ENCODE peak calls at places on chromosomes 12 and 14, in five cellular contexts. One of them, this sample, is unnamed.

GRCh38 chr12:127680516-127680915 is 586.5 kb upstream of the TMEM132C start:
- DNase-seq in HepG2: no peak
- DNase-seq in GM12878: no peak
- DNase-seq in H1: no peak
- DNase-seq in A549: no peak
- DNase-seq in this sample: no peak

GRCh38 chr14:89746654-89747053 is 207.9 kb downstream of the EFCAB11 start:
- DNase-seq in A549: no peak
- DNase-seq in GM12878: no peak
- DNase-seq in HepG2: no peak
- DNase-seq in H1: no peak
- DNase-seq in this sample: no peak

GRCh38 chr12:49683604-49684309 is 23.4 kb downstream of the FMNL3 start:
- DNase-seq in HepG2: no peak
- DNase-seq in A549: no peak
- DNase-seq in GM12878: no peak
- DNase-seq in H1: no peak
- DNase-seq in this sample: no peak

GRCh38 chr14:28751467-28752058 is 15.0 kb upstream of the FOXG1 start:
- DNase-seq in H1: peak
- DNase-seq in A549: peak
- DNase-seq in HepG2: peak
- DNase-seq in GM12878: peak
- DNase-seq in this sample: peak

GRCh38 chr14:62301911-62302310 is 539.7 kb downstream of the SNAPC1 start:
- DNase-seq in H1: no peak
- DNase-seq in GM12878: no peak
- DNase-seq in HepG2: no peak
- DNase-seq in A549: no peak
- DNase-seq in this sample: no peak

GRCh38 chr14:87944987-87945604 is 47.9 kb downstream of the GALC start:
- DNase-seq in HepG2: peak
- DNase-seq in A549: peak
- DNase-seq in GM12878: no peak
- DNase-seq in H1: no peak
- DNase-seq in this sample: peak

GRCh38 chr12:4506870-4507269 is 31.8 kb upstream of the RAD51AP1 start:
- DNase-seq in HepG2: no peak
- DNase-seq in A549: no peak
- DNase-seq in GM12878: peak
- DNase-seq in H1: no peak
- DNase-seq in this sample: no peak

GRCh38 chr12:61870658-61871559 is 389.3 kb upstream of the USP15 start:
- DNase-seq in HepG2: no peak
- DNase-seq in GM12878: no peak
- DNase-seq in H1: no peak
- DNase-seq in A549: no peak
- DNase-seq in this sample: no peak

GRCh38 chr12:3342051-3342450 is 149.0 kb upstream of the PRMT8 start:
- DNase-seq in GM12878: no peak
- DNase-seq in H1: no peak
- DNase-seq in HepG2: no peak
- DNase-seq in A549: peak
- DNase-seq in this sample: peak

GRCh38 chr14:104973215-104974145 is 4.7 kb downstream of the AHNAK2 start:
- DNase-seq in A549: peak
- DNase-seq in H1: no peak
- DNase-seq in GM12878: no peak
- DNase-seq in HepG2: no peak
- DNase-seq in this sample: no peak

GRCh38 chr14:21054768-21055145 is 2.9 kb upstream of the RNASE8 start:
- DNase-seq in A549: no peak
- DNase-seq in H1: no peak
- DNase-seq in HepG2: no peak
- DNase-seq in GM12878: no peak
- DNase-seq in this sample: no peak

GRCh38 chr14:94677239-94677612 is 65.0 kb downstream of the SERPINA3 start:
- DNase-seq in HepG2: no peak
- DNase-seq in GM12878: no peak
- DNase-seq in A549: no peak
- DNase-seq in H1: no peak
- DNase-seq in this sample: no peak

GRCh38 chr12:3977621-3978020 is 104.4 kb upstream of the PARP11 start:
- DNase-seq in H1: no peak
- DNase-seq in HepG2: no peak
- DNase-seq in A549: no peak
- DNase-seq in GM12878: no peak
- DNase-seq in this sample: no peak

GRCh38 chr12:50401383-50402155 is 884 bp downstream of the LARP4 start:
- DNase-seq in GM12878: no peak
- DNase-seq in H1: no peak
- DNase-seq in A549: peak
- DNase-seq in HepG2: no peak
- DNase-seq in this sample: no peak

GRCh38 chr12:126668538-126668937 is 1598.4 kb upstream of the TMEM132C start:
- DNase-seq in GM12878: no peak
- DNase-seq in HepG2: no peak
- DNase-seq in H1: no peak
- DNase-seq in A549: peak
- DNase-seq in this sample: no peak

DNA sequence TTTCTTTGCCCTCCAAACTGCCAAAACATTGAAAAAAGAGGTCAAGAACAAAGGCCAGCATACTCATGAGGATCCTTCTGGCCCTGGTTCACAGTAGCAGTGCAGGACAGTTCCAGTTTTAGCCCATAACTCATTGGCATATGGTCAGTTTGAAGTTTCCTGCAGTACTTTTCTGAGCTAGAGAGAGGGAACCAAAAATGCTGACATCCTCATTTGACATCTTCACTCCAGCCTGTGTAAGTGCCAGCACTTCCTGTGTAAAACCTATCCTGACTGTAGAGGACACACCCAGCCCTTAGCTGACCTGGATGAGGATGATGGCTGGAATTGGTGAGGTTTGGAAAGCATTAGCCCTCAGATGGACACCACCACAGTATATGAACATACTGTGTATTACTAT is 84.1 kb downstream of the FGD4 start:
- DNase-seq in H1: no peak
- DNase-seq in A549: no peak
- DNase-seq in GM12878: no peak
- DNase-seq in HepG2: no peak
- DNase-seq in this sample: no peak
- TF ChIP-seq CHD2 in H1: no peak
- TF ChIP-seq CHD2 in A549: no peak
- TF ChIP-seq CHD2 in GM12878: no peak
- TF ChIP-seq CHD2 in HepG2: no peak
- TF ChIP-seq CHD2 in this sample: no peak

DNA sequence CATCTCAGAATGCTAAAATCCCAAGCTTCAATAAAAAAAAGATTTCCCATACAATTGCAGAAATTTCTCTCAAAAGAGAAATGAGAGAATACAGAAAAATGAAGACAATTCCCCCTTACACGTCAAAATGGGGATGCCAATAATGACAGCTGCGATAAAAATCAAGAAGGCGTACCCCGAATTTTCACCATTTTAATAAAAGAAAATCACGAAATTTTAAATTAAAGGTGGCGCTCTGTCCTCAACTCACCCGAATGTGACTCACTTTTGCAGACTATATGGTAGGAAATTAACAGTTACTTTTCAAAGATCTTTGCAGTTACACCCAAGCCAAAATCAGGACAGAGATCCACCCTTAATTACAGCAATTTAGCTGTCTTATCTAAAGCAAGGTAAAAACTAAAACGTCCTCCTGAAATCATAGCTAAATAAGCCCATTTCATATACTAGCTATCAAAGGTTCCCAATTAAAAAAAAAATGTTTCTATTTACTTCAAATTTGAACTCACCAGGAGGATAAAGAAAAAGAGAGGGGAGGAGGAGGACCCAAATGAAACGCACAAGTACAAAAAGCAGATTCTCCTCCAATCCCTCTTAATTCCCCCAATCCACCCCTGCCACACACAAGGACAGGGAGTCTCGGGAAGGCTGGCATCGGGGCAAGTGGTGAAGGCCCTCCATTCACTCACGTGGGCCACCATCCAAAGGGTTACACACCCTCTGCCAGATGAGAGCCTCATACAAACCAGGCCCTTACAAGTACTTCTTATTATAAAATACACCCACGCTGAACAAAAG is 1.9 kb downstream of the ATP2B1 start:
- DNase-seq in H1: no peak
- DNase-seq in A549: peak
- DNase-seq in GM12878: no peak
- DNase-seq in HepG2: no peak
- DNase-seq in this sample: no peak
- TF ChIP-seq CEBPB in H1: no peak
- TF ChIP-seq CEBPB in A549: no peak
- TF ChIP-seq CEBPB in GM12878: no peak
- TF ChIP-seq CEBPB in HepG2: no peak
- TF ChIP-seq CEBPB in this sample: no peak

GRCh38 chr12:117100851-117101673 is 1.8 kb upstream of the TESC start:
- DNase-seq in HepG2: no peak
- DNase-seq in A549: peak
- DNase-seq in H1: no peak
- DNase-seq in GM12878: no peak
- DNase-seq in this sample: no peak
- TF ChIP-seq CHD2 in HepG2: no peak
- TF ChIP-seq CHD2 in A549: no peak
- TF ChIP-seq CHD2 in H1: no peak
- TF ChIP-seq CHD2 in GM12878: no peak
- TF ChIP-seq CHD2 in this sample: no peak

GRCh38 chr12:122847516-122847836 is 12.2 kb downstream of the HIP1R start:
- DNase-seq in GM12878: no peak
- DNase-seq in A549: no peak
- DNase-seq in H1: no peak
- DNase-seq in HepG2: no peak
- DNase-seq in this sample: no peak

GRCh38 chr12:122846622-122847515 is 11.6 kb downstream of the HIP1R start:
- DNase-seq in GM12878: no peak
- DNase-seq in HepG2: no peak
- DNase-seq in A549: no peak
- DNase-seq in H1: no peak
- DNase-seq in this sample: no peak

GRCh38 chr12:122845041-122845864 is 10.0 kb downstream of the HIP1R start:
- DNase-seq in HepG2: no peak
- DNase-seq in A549: no peak
- DNase-seq in H1: peak
- DNase-seq in GM12878: no peak
- DNase-seq in this sample: no peak

GRCh38 chr12:122844366-122844971 is 9.2 kb downstream of the HIP1R start:
- DNase-seq in A549: no peak
- DNase-seq in GM12878: no peak
- DNase-seq in H1: no peak
- DNase-seq in HepG2: no peak
- DNase-seq in this sample: no peak

DNA sequence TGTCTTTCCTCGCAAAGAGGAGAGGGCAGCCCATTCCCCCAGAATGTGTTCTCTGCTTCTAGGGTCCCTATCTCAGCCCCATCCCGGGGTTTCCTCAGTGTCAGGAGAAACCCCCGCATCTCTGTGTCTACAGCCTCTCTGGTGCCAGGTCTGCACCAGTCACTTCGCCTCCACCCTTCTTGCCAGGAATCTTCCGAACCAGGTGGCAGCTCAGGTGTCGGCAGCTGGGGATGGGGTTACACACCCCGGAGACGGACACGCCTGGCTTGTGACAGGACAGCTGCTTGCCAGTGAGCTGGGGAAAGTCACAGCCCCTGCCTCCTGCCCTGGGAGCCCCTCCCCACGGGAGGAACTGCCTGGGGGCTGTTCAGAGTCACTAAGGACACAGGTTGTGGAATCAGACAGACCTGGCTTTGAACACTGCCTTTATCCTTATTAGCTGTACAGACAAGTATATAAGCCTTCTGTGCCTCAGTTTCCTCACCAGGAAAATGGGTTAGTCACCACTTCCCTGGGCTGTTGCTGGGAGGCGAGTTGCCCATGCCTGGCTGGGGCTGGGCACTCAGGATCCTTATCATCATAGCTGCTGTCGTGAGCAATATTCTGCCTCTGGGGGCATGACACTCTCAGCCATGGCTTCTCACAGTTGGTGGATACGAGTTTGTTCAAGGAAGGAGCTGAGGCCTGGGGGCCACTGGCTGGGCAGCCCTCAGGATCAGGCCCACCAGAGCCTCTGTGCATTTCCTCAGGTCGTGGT is 10.8 kb downstream of the HIP1R start:
- DNase-seq in H1: no peak
- DNase-seq in GM12878: no peak
- DNase-seq in HepG2: no peak
- DNase-seq in A549: no peak
- DNase-seq in this sample: no peak
- TF ChIP-seq CEBPB in H1: no peak
- TF ChIP-seq CEBPB in GM12878: no peak
- TF ChIP-seq CEBPB in HepG2: no peak
- TF ChIP-seq CEBPB in A549: no peak
- TF ChIP-seq CEBPB in this sample: no peak

DNA sequence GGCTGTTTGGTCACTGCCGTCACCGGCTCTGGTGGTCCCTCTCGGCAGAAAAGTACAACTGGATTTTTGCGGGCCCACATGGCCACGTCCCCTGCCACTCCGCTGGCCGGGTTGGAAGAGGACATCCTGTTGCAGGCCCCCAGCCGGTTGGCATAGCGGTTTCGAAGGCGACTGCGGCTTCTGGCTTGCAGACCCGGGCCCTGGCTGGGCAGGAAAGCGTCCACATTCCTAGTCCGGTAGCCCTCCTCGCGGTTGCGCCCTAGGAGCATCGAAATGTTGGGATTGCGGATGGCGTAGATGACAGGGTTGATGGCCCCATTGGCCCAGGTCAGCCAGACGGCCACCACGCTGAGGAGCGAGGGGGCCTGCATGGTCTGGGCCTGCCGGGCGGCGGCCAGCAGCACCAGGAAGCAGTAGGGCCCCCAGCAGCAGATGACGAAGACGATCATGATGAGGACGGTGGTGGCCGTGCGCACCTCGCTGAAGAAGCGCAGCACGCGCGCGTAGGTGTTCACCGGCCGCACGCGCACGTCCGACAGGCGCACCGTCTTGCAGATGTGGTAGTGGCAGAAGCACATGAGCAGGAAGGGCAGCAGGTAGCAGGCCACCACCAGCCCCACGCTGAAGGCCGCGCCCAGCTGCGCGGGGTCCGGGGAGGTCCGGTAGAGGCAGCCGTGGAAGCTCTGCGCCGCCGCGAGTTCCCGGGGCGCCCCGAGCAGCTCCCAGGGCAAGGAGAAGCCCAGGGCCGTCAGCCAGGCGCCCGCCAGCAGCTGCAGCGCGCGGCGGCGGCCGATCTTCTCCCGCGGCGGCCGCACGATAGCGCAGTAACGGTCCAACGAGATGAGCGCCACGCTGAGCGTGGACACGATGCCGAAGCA is 1.2 kb downstream of the GPR135 start:
- DNase-seq in GM12878: no peak
- DNase-seq in HepG2: no peak
- DNase-seq in A549: no peak
- DNase-seq in H1: peak
- DNase-seq in this sample: no peak
- TF ChIP-seq CHD2 in GM12878: no peak
- TF ChIP-seq CHD2 in HepG2: no peak
- TF ChIP-seq CHD2 in A549: no peak
- TF ChIP-seq CHD2 in H1: no peak
- TF ChIP-seq CHD2 in this sample: no peak